ENCODE peak calls at places on chromosomes 4 and X, in eight cellular contexts. One of them, this sample, is unnamed.
A peak's percentile ranks its signal among the peaks of the same experiment; 100 is the strongest.

GRCh38 chr4:89214308-89214707 is 93.3 kb downstream of the GPRIN3 start:
- DNase-seq in sigmoid colon: no peak
- DNase-seq in CD4-positive, alpha-beta memory T cell: no peak
- DNase-seq in heart left ventricle: no peak
- DNase-seq in iPS DF 6.9: no peak
- DNase-seq in cardiac muscle cell: no peak
- DNase-seq in breast epithelium: no peak
- DNase-seq in mesenchymal stem cell: no peak
- DNase-seq in this sample: no peak

GRCh38 chrX:865422-865821 is 234.8 kb downstream of the SHOX start:
- DNase-seq in CD4-positive, alpha-beta memory T cell: no peak
- DNase-seq in iPS DF 6.9: no peak
- DNase-seq in cardiac muscle cell: no peak
- DNase-seq in breast epithelium: no peak
- DNase-seq in heart left ventricle: no peak
- DNase-seq in sigmoid colon: no peak
- DNase-seq in mesenchymal stem cell: no peak
- DNase-seq in this sample: no peak

GRCh38 chr4:705278-706082 is at the start of gene PCGF3:
- DNase-seq in breast epithelium: peak; percentile 98
- DNase-seq in heart left ventricle: peak; percentile 98
- DNase-seq in sigmoid colon: peak; percentile 99
- DNase-seq in mesenchymal stem cell: peak; percentile 94
- DNase-seq in iPS DF 6.9: peak; percentile 66
- DNase-seq in cardiac muscle cell: peak; percentile 98
- DNase-seq in CD4-positive, alpha-beta memory T cell: peak; percentile 94
- DNase-seq in this sample: peak; percentile 96

GRCh38 chr4:17373666-17374065 is 138.2 kb downstream of the QDPR start:
- DNase-seq in breast epithelium: no peak
- DNase-seq in sigmoid colon: no peak
- DNase-seq in heart left ventricle: no peak
- DNase-seq in cardiac muscle cell: no peak
- DNase-seq in iPS DF 6.9: no peak
- DNase-seq in CD4-positive, alpha-beta memory T cell: no peak
- DNase-seq in mesenchymal stem cell: no peak
- DNase-seq in this sample: no peak

GRCh38 chrX:154596290-154596929 is 11.5 kb downstream of the CTAG1A start:
- DNase-seq in cardiac muscle cell: peak; percentile 70
- DNase-seq in CD4-positive, alpha-beta memory T cell: no peak
- DNase-seq in heart left ventricle: no peak
- DNase-seq in breast epithelium: no peak
- DNase-seq in sigmoid colon: no peak
- DNase-seq in mesenchymal stem cell: peak; percentile 31
- DNase-seq in iPS DF 6.9: peak; percentile 43
- DNase-seq in this sample: peak; percentile 95

GRCh38 chr4:185256444-185256843 is 47.0 kb downstream of the SNX25 start:
- DNase-seq in breast epithelium: no peak
- DNase-seq in sigmoid colon: no peak
- DNase-seq in cardiac muscle cell: peak; percentile 48
- DNase-seq in iPS DF 6.9: no peak
- DNase-seq in mesenchymal stem cell: peak; percentile 62
- DNase-seq in heart left ventricle: no peak
- DNase-seq in CD4-positive, alpha-beta memory T cell: no peak
- DNase-seq in this sample: peak; percentile 86

GRCh38 chr4:139738846-139739613 is 73.4 kb downstream of the MGST2 start:
- DNase-seq in cardiac muscle cell: no peak
- DNase-seq in mesenchymal stem cell: no peak
- DNase-seq in iPS DF 6.9: no peak
- DNase-seq in sigmoid colon: no peak
- DNase-seq in CD4-positive, alpha-beta memory T cell: no peak
- DNase-seq in heart left ventricle: no peak
- DNase-seq in breast epithelium: no peak
- DNase-seq in this sample: no peak

GRCh38 chr4:17168571-17168970 is 270.1 kb upstream of the LDB2 start:
- DNase-seq in cardiac muscle cell: peak; percentile 89
- DNase-seq in CD4-positive, alpha-beta memory T cell: no peak
- DNase-seq in sigmoid colon: no peak
- DNase-seq in heart left ventricle: no peak
- DNase-seq in iPS DF 6.9: no peak
- DNase-seq in breast epithelium: no peak
- DNase-seq in mesenchymal stem cell: peak; percentile 73
- DNase-seq in this sample: peak; percentile 86

GRCh38 chrX:119062750-119063374 is 9.9 kb upstream of the CT47C1 start:
- DNase-seq in cardiac muscle cell: peak; percentile 56
- DNase-seq in iPS DF 6.9: no peak
- DNase-seq in breast epithelium: no peak
- DNase-seq in sigmoid colon: no peak
- DNase-seq in mesenchymal stem cell: no peak
- DNase-seq in heart left ventricle: no peak
- DNase-seq in CD4-positive, alpha-beta memory T cell: no peak
- DNase-seq in this sample: peak; percentile 2

GRCh38 chrX:140492360-140492994 is 12.4 kb downstream of the SOX3 start:
- DNase-seq in cardiac muscle cell: no peak
- DNase-seq in heart left ventricle: no peak
- DNase-seq in CD4-positive, alpha-beta memory T cell: no peak
- DNase-seq in sigmoid colon: no peak
- DNase-seq in breast epithelium: no peak
- DNase-seq in mesenchymal stem cell: no peak
- DNase-seq in iPS DF 6.9: no peak
- DNase-seq in this sample: no peak

GRCh38 chrX:119698835-119699234 is 5.9 kb upstream of the SEPTIN6 start:
- DNase-seq in CD4-positive, alpha-beta memory T cell: no peak
- DNase-seq in iPS DF 6.9: no peak
- DNase-seq in cardiac muscle cell: peak; percentile 79
- DNase-seq in sigmoid colon: no peak
- DNase-seq in breast epithelium: no peak
- DNase-seq in mesenchymal stem cell: peak; percentile 65
- DNase-seq in heart left ventricle: no peak
- DNase-seq in this sample: peak; percentile 73

GRCh38 chrX:54825716-54826428 is 18.3 kb downstream of the MAGED2 start:
- DNase-seq in breast epithelium: no peak
- DNase-seq in iPS DF 6.9: no peak
- DNase-seq in cardiac muscle cell: no peak
- DNase-seq in mesenchymal stem cell: no peak
- DNase-seq in sigmoid colon: no peak
- DNase-seq in heart left ventricle: no peak
- DNase-seq in CD4-positive, alpha-beta memory T cell: no peak
- DNase-seq in this sample: no peak

GRCh38 chr4:110751991-110752390 is 129.1 kb upstream of the PITX2 start:
- DNase-seq in cardiac muscle cell: no peak
- DNase-seq in CD4-positive, alpha-beta memory T cell: no peak
- DNase-seq in heart left ventricle: no peak
- DNase-seq in mesenchymal stem cell: no peak
- DNase-seq in sigmoid colon: no peak
- DNase-seq in breast epithelium: no peak
- DNase-seq in iPS DF 6.9: no peak
- DNase-seq in this sample: no peak

GRCh38 chr4:77695769-77696168 is 90.1 kb downstream of the CXCL13 start:
- DNase-seq in breast epithelium: no peak
- DNase-seq in sigmoid colon: no peak
- DNase-seq in mesenchymal stem cell: peak; percentile 96
- DNase-seq in CD4-positive, alpha-beta memory T cell: no peak
- DNase-seq in iPS DF 6.9: no peak
- DNase-seq in heart left ventricle: no peak
- DNase-seq in cardiac muscle cell: peak; percentile 95
- DNase-seq in this sample: peak; percentile 95

GRCh38 chr4:5839751-5840674 is 52.9 kb downstream of the CRMP1 start:
- DNase-seq in mesenchymal stem cell: no peak
- DNase-seq in cardiac muscle cell: peak; percentile 81
- DNase-seq in heart left ventricle: peak; percentile 86
- DNase-seq in iPS DF 6.9: no peak
- DNase-seq in breast epithelium: no peak
- DNase-seq in CD4-positive, alpha-beta memory T cell: no peak
- DNase-seq in sigmoid colon: peak; percentile 86
- DNase-seq in this sample: no peak

GRCh38 chrX:109601458-109601857 is 23.5 kb downstream of the KCNE5 start:
- DNase-seq in mesenchymal stem cell: no peak
- DNase-seq in cardiac muscle cell: no peak
- DNase-seq in breast epithelium: no peak
- DNase-seq in CD4-positive, alpha-beta memory T cell: no peak
- DNase-seq in sigmoid colon: no peak
- DNase-seq in heart left ventricle: no peak
- DNase-seq in iPS DF 6.9: no peak
- DNase-seq in this sample: no peak

GRCh38 chrX:109596015-109596414 is 29.0 kb downstream of the KCNE5 start:
- DNase-seq in CD4-positive, alpha-beta memory T cell: no peak
- DNase-seq in sigmoid colon: no peak
- DNase-seq in mesenchymal stem cell: no peak
- DNase-seq in heart left ventricle: no peak
- DNase-seq in cardiac muscle cell: no peak
- DNase-seq in breast epithelium: no peak
- DNase-seq in iPS DF 6.9: no peak
- DNase-seq in this sample: no peak

DNA sequence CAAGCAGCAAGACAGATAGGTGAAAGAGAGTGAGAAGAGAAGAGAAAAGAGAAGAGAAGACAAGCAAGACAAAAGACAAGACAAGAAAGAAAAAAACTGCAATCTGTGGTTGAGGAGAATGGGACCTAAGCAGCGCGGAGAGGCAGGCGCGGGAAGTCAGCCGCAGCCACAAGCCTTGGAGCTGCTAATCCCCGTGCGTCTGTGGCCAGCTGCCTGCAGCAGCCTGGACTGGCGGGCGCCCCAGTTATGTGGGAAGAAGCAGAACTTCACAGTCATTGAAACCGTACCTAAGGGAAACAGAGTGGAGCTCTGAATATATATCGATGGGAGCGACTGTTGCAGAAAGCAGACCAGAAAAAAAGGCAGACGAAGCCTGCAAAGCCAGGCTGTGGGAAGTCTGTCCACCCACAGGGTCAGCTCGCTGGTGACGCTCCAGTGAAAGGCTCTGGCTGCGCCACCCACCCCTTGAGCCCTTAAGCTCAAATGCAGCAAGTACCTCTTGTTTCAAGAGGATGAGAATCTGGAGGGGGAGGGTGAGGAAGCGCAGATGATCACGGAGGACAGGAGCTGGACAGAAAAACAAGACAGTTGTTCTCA is 24.8 kb downstream of the KCNE5 start:
- DNase-seq in mesenchymal stem cell: peak; percentile 6
- DNase-seq in iPS DF 6.9: no peak
- DNase-seq in heart left ventricle: peak; percentile 28
- DNase-seq in sigmoid colon: no peak
- DNase-seq in CD4-positive, alpha-beta memory T cell: no peak
- DNase-seq in cardiac muscle cell: peak; percentile 38
- DNase-seq in breast epithelium: no peak
- DNase-seq in this sample: peak; percentile 1
- H3K4me3 ChIP-seq in mesenchymal stem cell: no peak overlapping the region
- H3K4me3 ChIP-seq in iPS DF 6.9: no peak overlapping the region
- H3K4me3 ChIP-seq in heart left ventricle: no peak overlapping the region
- H3K4me3 ChIP-seq in sigmoid colon: no peak overlapping the region
- H3K4me3 ChIP-seq in CD4-positive, alpha-beta memory T cell: no peak overlapping the region
- H3K4me3 ChIP-seq in cardiac muscle cell: no peak overlapping the region
- H3K4me3 ChIP-seq in breast epithelium: no peak overlapping the region
- H3K4me3 ChIP-seq in this sample: no peak overlapping the region

DNA sequence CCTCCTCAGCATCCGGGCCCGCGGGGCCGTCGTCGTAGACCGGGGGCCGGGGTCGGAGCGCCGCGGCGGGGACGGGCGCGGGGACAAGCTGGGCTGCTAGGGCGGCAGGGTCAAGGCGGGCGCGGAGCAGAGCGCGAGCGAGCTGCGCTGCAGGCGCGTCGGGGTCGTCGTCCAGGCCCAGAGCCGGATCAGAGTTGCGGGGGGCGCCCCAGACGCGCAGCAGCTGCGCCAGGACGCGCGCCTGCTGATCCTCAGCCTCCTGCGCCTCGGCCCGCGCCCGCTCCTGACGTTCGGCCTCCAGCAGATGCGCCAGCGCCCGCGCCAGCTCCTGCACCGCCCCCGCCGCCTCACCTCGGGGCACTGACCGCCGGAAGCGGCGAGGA is 3.5 kb downstream of the PCSK1N start:
- DNase-seq in iPS DF 6.9: no peak
- DNase-seq in sigmoid colon: no peak
- DNase-seq in heart left ventricle: no peak
- DNase-seq in breast epithelium: no peak
- DNase-seq in CD4-positive, alpha-beta memory T cell: no peak
- DNase-seq in mesenchymal stem cell: no peak
- DNase-seq in cardiac muscle cell: no peak
- DNase-seq in this sample: no peak
- H3K27me3 ChIP-seq in iPS DF 6.9: peaks cover 19% of the 10 kb centered on the region
- H3K27me3 ChIP-seq in sigmoid colon: peaks cover 16% of the 10 kb centered on the region
- H3K27me3 ChIP-seq in heart left ventricle: peaks cover 54% of the 10 kb centered on the region
- H3K27me3 ChIP-seq in breast epithelium: peaks cover 43% of the 10 kb centered on the region
- H3K27me3 ChIP-seq in CD4-positive, alpha-beta memory T cell: no peaks in the 10 kb centered on the region
- H3K27me3 ChIP-seq in mesenchymal stem cell: peaks cover 33% of the 10 kb centered on the region
- H3K27me3 ChIP-seq in cardiac muscle cell: peaks cover 65% of the 10 kb centered on the region
- H3K27me3 ChIP-seq in this sample: peaks cover 21% of the 10 kb centered on the region

GRCh38 chr4:143397335-143397734 is 60.7 kb downstream of the GAB1 start:
- DNase-seq in mesenchymal stem cell: no peak
- DNase-seq in cardiac muscle cell: no peak
- DNase-seq in breast epithelium: no peak
- DNase-seq in sigmoid colon: no peak
- DNase-seq in heart left ventricle: no peak
- DNase-seq in iPS DF 6.9: no peak
- DNase-seq in CD4-positive, alpha-beta memory T cell: no peak
- DNase-seq in this sample: peak; percentile 26

GRCh38 chr4:143393195-143393594 is 56.5 kb downstream of the GAB1 start:
- DNase-seq in cardiac muscle cell: no peak
- DNase-seq in heart left ventricle: no peak
- DNase-seq in breast epithelium: no peak
- DNase-seq in iPS DF 6.9: no peak
- DNase-seq in sigmoid colon: no peak
- DNase-seq in CD4-positive, alpha-beta memory T cell: no peak
- DNase-seq in mesenchymal stem cell: no peak
- DNase-seq in this sample: no peak

GRCh38 chr4:143397887-143398286 is 61.2 kb downstream of the GAB1 start:
- DNase-seq in sigmoid colon: no peak
- DNase-seq in mesenchymal stem cell: no peak
- DNase-seq in iPS DF 6.9: no peak
- DNase-seq in cardiac muscle cell: no peak
- DNase-seq in heart left ventricle: no peak
- DNase-seq in CD4-positive, alpha-beta memory T cell: no peak
- DNase-seq in breast epithelium: no peak
- DNase-seq in this sample: no peak

GRCh38 chr4:143396695-143397094 is 60.0 kb downstream of the GAB1 start:
- DNase-seq in breast epithelium: no peak
- DNase-seq in sigmoid colon: no peak
- DNase-seq in CD4-positive, alpha-beta memory T cell: no peak
- DNase-seq in mesenchymal stem cell: no peak
- DNase-seq in iPS DF 6.9: no peak
- DNase-seq in cardiac muscle cell: no peak
- DNase-seq in heart left ventricle: no peak
- DNase-seq in this sample: no peak

DNA sequence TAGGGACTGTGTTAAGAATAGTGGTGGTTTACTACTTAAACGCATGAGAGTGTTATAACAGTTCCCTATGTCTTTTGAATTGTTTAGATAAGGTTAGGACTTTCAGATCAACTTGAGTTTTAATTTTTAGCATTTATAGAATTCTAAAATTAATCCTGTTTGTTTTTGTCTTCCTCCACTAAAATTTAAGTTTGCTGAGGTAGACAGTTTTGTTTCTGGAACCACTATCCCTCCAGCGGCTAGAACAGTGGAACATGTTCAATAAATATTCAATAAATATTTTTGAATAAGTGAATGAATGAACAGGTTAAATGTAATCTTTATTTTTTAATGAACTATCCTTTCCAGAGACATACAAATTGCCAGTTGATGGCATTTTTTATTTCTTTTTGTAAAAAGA is 58.4 kb downstream of the GAB1 start:
- DNase-seq in iPS DF 6.9: no peak
- DNase-seq in cardiac muscle cell: no peak
- DNase-seq in heart left ventricle: no peak
- DNase-seq in mesenchymal stem cell: no peak
- DNase-seq in sigmoid colon: no peak
- DNase-seq in breast epithelium: no peak
- DNase-seq in CD4-positive, alpha-beta memory T cell: no peak
- DNase-seq in this sample: no peak
- H3K4me3 ChIP-seq in iPS DF 6.9: no peak overlapping the region
- H3K4me3 ChIP-seq in cardiac muscle cell: no peak overlapping the region
- H3K4me3 ChIP-seq in heart left ventricle: no peak overlapping the region
- H3K4me3 ChIP-seq in mesenchymal stem cell: no peak overlapping the region
- H3K4me3 ChIP-seq in sigmoid colon: no peak overlapping the region
- H3K4me3 ChIP-seq in breast epithelium: no peak overlapping the region
- H3K4me3 ChIP-seq in CD4-positive, alpha-beta memory T cell: no peak overlapping the region
- H3K4me3 ChIP-seq in this sample: no peak overlapping the region

GRCh38 chrX:107610667-107611066 is 17.6 kb upstream of the PRPS1 start:
- DNase-seq in iPS DF 6.9: no peak
- DNase-seq in CD4-positive, alpha-beta memory T cell: no peak
- DNase-seq in cardiac muscle cell: no peak
- DNase-seq in heart left ventricle: no peak
- DNase-seq in sigmoid colon: no peak
- DNase-seq in mesenchymal stem cell: no peak
- DNase-seq in breast epithelium: no peak
- DNase-seq in this sample: no peak
- H3K27me3 ChIP-seq in iPS DF 6.9: no peaks in the 10 kb centered on the region
- H3K27me3 ChIP-seq in CD4-positive, alpha-beta memory T cell: no peaks in the 10 kb centered on the region
- H3K27me3 ChIP-seq in cardiac muscle cell: no peaks in the 10 kb centered on the region
- H3K27me3 ChIP-seq in heart left ventricle: peaks cover 3% of the 10 kb centered on the region
- H3K27me3 ChIP-seq in sigmoid colon: no peaks in the 10 kb centered on the region
- H3K27me3 ChIP-seq in mesenchymal stem cell: no peaks in the 10 kb centered on the region
- H3K27me3 ChIP-seq in breast epithelium: peaks cover 47% of the 10 kb centered on the region
- H3K27me3 ChIP-seq in this sample: no peaks in the 10 kb centered on the region

This sample was measured in fibroblast of lung.